ENCODE peak calls at places on chromosome 18, in five cellular contexts. One of them, this sample, is unnamed. For H3K79me1, the result is how much of the 10 kb centered on the place peaks cover.

GRCh38 chr18:11149441-11150270 is at the start of gene PIEZO2:
- DNase-seq in neuronal stem cell: peak
- DNase-seq in mesendoderm: peak
- DNase-seq in H1: peak
- DNase-seq in IMR-90: peak
- DNase-seq in this sample: peak

GRCh38 chr18:40413160-40413559 is 1541.9 kb upstream of the PIK3C3 start:
- DNase-seq in neuronal stem cell: peak
- DNase-seq in mesendoderm: peak
- DNase-seq in H1: peak
- DNase-seq in IMR-90: peak
- DNase-seq in this sample: peak

GRCh38 chr18:10739152-10739551 is 213.3 kb downstream of the NAPG start:
- DNase-seq in neuronal stem cell: no peak
- DNase-seq in mesendoderm: no peak
- DNase-seq in H1: no peak
- DNase-seq in IMR-90: peak
- DNase-seq in this sample: no peak

GRCh38 chr18:47754311-47755101 is 176.0 kb downstream of the SMAD2 start:
- DNase-seq in neuronal stem cell: peak
- DNase-seq in mesendoderm: peak
- DNase-seq in H1: peak
- DNase-seq in IMR-90: no peak
- DNase-seq in this sample: peak

GRCh38 chr18:79402977-79403722 is 7.4 kb downstream of the NFATC1 start:
- DNase-seq in neuronal stem cell: no peak
- DNase-seq in mesendoderm: no peak
- DNase-seq in H1: no peak
- DNase-seq in IMR-90: no peak
- DNase-seq in this sample: no peak

GRCh38 chr18:51559198-51559901 is 361.9 kb upstream of the MEX3C start:
- DNase-seq in neuronal stem cell: no peak
- DNase-seq in mesendoderm: peak
- DNase-seq in H1: no peak
- DNase-seq in IMR-90: no peak
- DNase-seq in this sample: no peak

GRCh38 chr18:74722237-74722636 is 124.6 kb downstream of the ZNF407 start:
- DNase-seq in neuronal stem cell: no peak
- DNase-seq in mesendoderm: no peak
- DNase-seq in H1: no peak
- DNase-seq in IMR-90: peak
- DNase-seq in this sample: no peak

GRCh38 chr18:8752329-8752728 is 47.0 kb downstream of the MTCL1 start:
- DNase-seq in neuronal stem cell: no peak
- DNase-seq in mesendoderm: no peak
- DNase-seq in H1: no peak
- DNase-seq in IMR-90: peak
- DNase-seq in this sample: no peak

GRCh38 chr18:23282437-23282781 is 147.1 kb downstream of the CABLES1 start:
- DNase-seq in neuronal stem cell: no peak
- DNase-seq in mesendoderm: no peak
- DNase-seq in H1: no peak
- DNase-seq in IMR-90: no peak
- DNase-seq in this sample: no peak

GRCh38 chr18:26863122-26863879 is 2.2 kb downstream of the AQP4 start:
- DNase-seq in neuronal stem cell: no peak
- DNase-seq in mesendoderm: peak
- DNase-seq in H1: peak
- DNase-seq in IMR-90: no peak
- DNase-seq in this sample: peak

GRCh38 chr18:13375302-13376255 is 157.0 kb downstream of the LDLRAD4 start:
- DNase-seq in neuronal stem cell: no peak
- DNase-seq in mesendoderm: peak
- DNase-seq in H1: no peak
- DNase-seq in IMR-90: peak
- DNase-seq in this sample: no peak

GRCh38 chr18:45539383-45539960 is 75.8 kb upstream of the SLC14A2 start:
- DNase-seq in neuronal stem cell: no peak
- DNase-seq in mesendoderm: no peak
- DNase-seq in H1: no peak
- DNase-seq in IMR-90: no peak
- DNase-seq in this sample: no peak

GRCh38 chr18:6885992-6886823 is 156.7 kb downstream of the ARHGAP28 start:
- DNase-seq in neuronal stem cell: peak
- DNase-seq in mesendoderm: peak
- DNase-seq in H1: no peak
- DNase-seq in IMR-90: peak
- DNase-seq in this sample: no peak

GRCh38 chr18:47721876-47722275 is 208.6 kb downstream of the SMAD2 start:
- DNase-seq in neuronal stem cell: no peak
- DNase-seq in mesendoderm: no peak
- DNase-seq in H1: no peak
- DNase-seq in IMR-90: no peak
- DNase-seq in this sample: no peak

GRCh38 chr18:457533-457932 is 43.0 kb downstream of the COLEC12 start:
- DNase-seq in neuronal stem cell: no peak
- DNase-seq in mesendoderm: no peak
- DNase-seq in H1: no peak
- DNase-seq in IMR-90: peak
- DNase-seq in this sample: no peak
- H2BK5ac ChIP-seq in neuronal stem cell: no peak
- H2BK5ac ChIP-seq in mesendoderm: no peak
- H2BK5ac ChIP-seq in H1: no peak
- H2BK5ac ChIP-seq in IMR-90: no peak
- H2BK5ac ChIP-seq in this sample: no peak

DNA sequence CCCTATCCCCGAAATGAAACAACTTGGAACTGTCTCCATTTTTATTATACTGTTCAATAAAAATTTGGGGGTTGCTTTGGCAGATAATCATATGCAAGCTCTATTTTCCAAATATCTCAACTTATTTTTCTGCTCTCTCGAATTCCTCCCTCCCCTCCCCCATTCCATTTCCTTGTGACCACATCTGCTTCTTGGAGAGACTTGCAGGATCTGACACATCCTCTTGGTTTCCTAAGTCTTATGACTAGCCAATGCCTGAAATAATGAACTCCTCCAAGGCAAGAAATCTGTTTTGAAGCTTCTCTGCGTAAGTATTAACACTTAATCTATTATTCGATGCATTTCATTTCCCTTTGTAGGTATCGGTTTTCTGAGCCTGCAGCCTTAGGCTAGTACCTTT is 16.1 kb downstream of the TGIF1 start:
- DNase-seq in neuronal stem cell: no peak
- DNase-seq in mesendoderm: peak
- DNase-seq in H1: no peak
- DNase-seq in IMR-90: peak
- DNase-seq in this sample: no peak
- H3K27ac ChIP-seq in neuronal stem cell: no peak
- H3K27ac ChIP-seq in mesendoderm: no peak
- H3K27ac ChIP-seq in H1: no peak
- H3K27ac ChIP-seq in IMR-90: no peak
- H3K27ac ChIP-seq in this sample: no peak

GRCh38 chr18:48983793-48984437 is 33.1 kb upstream of the SMAD7 start:
- DNase-seq in neuronal stem cell: no peak
- DNase-seq in mesendoderm: no peak
- DNase-seq in H1: no peak
- DNase-seq in IMR-90: peak
- DNase-seq in this sample: peak

GRCh38 chr18:48987821-48988220 is 37.1 kb upstream of the SMAD7 start:
- DNase-seq in neuronal stem cell: no peak
- DNase-seq in mesendoderm: no peak
- DNase-seq in H1: no peak
- DNase-seq in IMR-90: no peak
- DNase-seq in this sample: no peak

GRCh38 chr18:48989304-48990284 is 38.8 kb upstream of the SMAD7 start:
- DNase-seq in neuronal stem cell: no peak
- DNase-seq in mesendoderm: no peak
- DNase-seq in H1: no peak
- DNase-seq in IMR-90: peak
- DNase-seq in this sample: no peak

GRCh38 chr18:48988508-48989303 is 37.9 kb upstream of the SMAD7 start:
- DNase-seq in neuronal stem cell: no peak
- DNase-seq in mesendoderm: no peak
- DNase-seq in H1: no peak
- DNase-seq in IMR-90: no peak
- DNase-seq in this sample: no peak

DNA sequence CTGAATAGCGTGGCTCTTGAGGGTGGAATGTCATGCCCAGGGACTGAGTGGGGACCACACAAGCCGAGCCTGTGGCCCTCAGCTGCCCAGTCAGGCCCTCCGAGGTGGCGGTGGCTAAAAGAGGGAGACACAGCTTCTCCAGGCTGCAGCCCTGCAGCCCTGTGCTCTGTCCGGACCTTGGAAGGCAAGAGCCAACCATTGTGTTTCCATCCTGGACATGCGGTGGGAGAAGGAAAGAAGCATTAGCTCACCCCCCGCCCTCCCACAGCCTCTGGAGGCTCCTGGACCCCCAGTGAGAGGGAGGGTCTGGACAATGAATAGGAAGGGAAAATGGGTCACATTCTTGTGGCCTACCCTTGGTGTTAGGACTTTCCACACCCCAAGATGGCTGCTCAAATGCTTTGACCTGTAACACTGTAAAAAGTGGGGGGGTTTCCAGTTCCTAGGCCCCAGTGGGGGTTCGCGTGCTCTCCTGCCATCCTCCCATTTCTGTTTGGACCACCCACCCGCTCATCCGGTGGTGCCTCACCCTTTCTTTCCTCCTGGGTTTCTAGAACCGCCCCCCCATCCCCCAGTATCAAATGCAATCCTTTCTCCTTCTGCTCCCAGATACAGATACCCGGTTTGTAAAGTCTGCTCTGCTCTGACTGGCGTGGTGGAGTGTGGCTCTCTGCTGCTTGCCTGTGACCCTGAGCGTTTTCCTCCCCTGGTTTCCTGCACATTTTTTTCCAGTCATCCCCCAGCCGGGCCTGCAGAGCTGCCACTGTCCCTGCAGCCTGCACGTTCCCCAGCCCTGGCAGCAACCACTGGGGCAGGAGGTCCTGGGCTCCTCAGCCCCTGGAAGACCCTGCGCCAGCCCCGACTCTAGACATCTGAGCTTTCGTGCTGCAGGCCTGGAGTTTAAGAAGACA is 36.3 kb upstream of the SMAD7 start:
- DNase-seq in neuronal stem cell: no peak
- DNase-seq in mesendoderm: no peak
- DNase-seq in H1: no peak
- DNase-seq in IMR-90: no peak
- DNase-seq in this sample: no peak
- H3K79me1 ChIP-seq in neuronal stem cell: under half
- H3K79me1 ChIP-seq in mesendoderm: under half
- H3K79me1 ChIP-seq in H1: under half
- H3K79me1 ChIP-seq in IMR-90: under half
- H3K79me1 ChIP-seq in this sample: under half

GRCh38 chr18:15005313-15006130 is 257.6 kb downstream of the ANKRD30B start:
- DNase-seq in neuronal stem cell: no peak
- DNase-seq in mesendoderm: no peak
- DNase-seq in H1: no peak
- DNase-seq in IMR-90: no peak
- DNase-seq in this sample: no peak
- H2BK5ac ChIP-seq in neuronal stem cell: no peak
- H2BK5ac ChIP-seq in mesendoderm: no peak
- H2BK5ac ChIP-seq in H1: no peak
- H2BK5ac ChIP-seq in IMR-90: no peak
- H2BK5ac ChIP-seq in this sample: no peak

GRCh38 chr18:25250610-25250859 is 101.4 kb downstream of the ZNF521 start:
- DNase-seq in neuronal stem cell: no peak
- DNase-seq in mesendoderm: no peak
- DNase-seq in H1: no peak
- DNase-seq in IMR-90: no peak
- DNase-seq in this sample: no peak
- H3K27ac ChIP-seq in neuronal stem cell: no peak
- H3K27ac ChIP-seq in mesendoderm: no peak
- H3K27ac ChIP-seq in H1: no peak
- H3K27ac ChIP-seq in IMR-90: no peak
- H3K27ac ChIP-seq in this sample: no peak

This sample was measured in H9.